ENCODE peak calls at places on chromosomes 2 and 18, in seven cellular contexts. M is foreskin fibroblast; W is glomerular endothelial cell; R is stimulated activated CD4-positive, alpha-beta T cell treated with anti-CD3 and anti-CD28 coated beads, Interleukin-1b, Interleukin-23, amount 100 ng/mL, for 48 hours; L is heart right ventricle; X is A549; E is hypothalamus. A is an unnamed sample.

GRCh38 chr2:30948120-30948519 is 140.9 kb upstream of the CAPN13 start:
- DNase-seq in L (no peak), E (no peak), X (no peak), R (no peak), M (no peak), W (no peak), A (no peak)

GRCh38 chr2:152468832-152469692 is 134.1 kb downstream of the FMNL2 start:
- DNase-seq in W (no peak), M (no peak), L (no peak), X (peak; percentile 31), R (no peak), E (no peak), A (no peak)

GRCh38 chr18:75408554-75409506 is 18.7 kb downstream of the SMIM21 start:
- DNase-seq in W (no peak), X (peak; percentile 86), L (no peak), E (no peak), M (peak; percentile 98), R (peak; percentile 71), A (no peak)

GRCh38 chr2:120531365-120531764 is 185.4 kb downstream of the INHBB start:
- DNase-seq in W (no peak), L (no peak), E (no peak), M (peak; percentile 43), X (no peak), R (no peak), A (no peak)

GRCh38 chr2:43075906-43076585 is 150.4 kb downstream of the ZFP36L2 start:
- DNase-seq in W (no peak), M (peak; percentile 80), L (no peak), X (peak; percentile 58), E (peak; percentile 58), R (no peak), A (no peak)

GRCh38 chr2:190981733-190982132 is 32.2 kb downstream of the STAT1 start:
- DNase-seq in M (no peak), W (no peak), R (no peak), L (no peak), E (no peak), X (no peak), A (no peak)

GRCh38 chr2:45276914-45277313 is 267.7 kb upstream of the SIX2 start:
- DNase-seq in E (no peak), L (no peak), X (peak; percentile 47), W (no peak), R (no peak), M (no peak), A (no peak)

GRCh38 chr2:219689676-219690628 is 62.5 kb downstream of the SLC4A3 start:
- DNase-seq in M (peak; percentile 62), R (peak; percentile 35), L (peak; percentile 44), E (no peak), X (peak; percentile 58), W (peak; percentile 20), A (peak; percentile 51)

GRCh38 chr2:101401316-101401660 is 14.0 kb upstream of the CREG2 start:
- DNase-seq in M (no peak), X (no peak), L (no peak), E (no peak), R (no peak), W (no peak), A (no peak)

GRCh38 chr18:49563130-49563540 is 1.3 kb downstream of the LIPG start:
- DNase-seq in R (no peak), L (no peak), E (no peak), W (no peak), X (no peak), M (no peak), A (no peak)

GRCh38 chr2:27720004-27720551 is 51.4 kb upstream of the MRPL33 start:
- DNase-seq in W (no peak), L (no peak), X (peak; percentile 97), M (peak; percentile 99), E (no peak), R (peak; percentile 77), A (peak; percentile 58)

GRCh38 chr2:2448178-2448577 is 117.1 kb upstream of the MYT1L start:
- DNase-seq in M (no peak), X (no peak), L (no peak), R (no peak), E (no peak), W (no peak), A (no peak)

GRCh38 chr2:130951018-130951417 is 114.3 kb downstream of the ARHGEF4 start:
- DNase-seq in E (no peak), X (no peak), R (no peak), M (no peak), W (no peak), L (no peak), A (no peak)

GRCh38 chr18:13447621-13448020 is 229.1 kb downstream of the LDLRAD4 start:
- DNase-seq in X (peak; percentile 70), W (no peak), R (no peak), M (peak; percentile 10), E (no peak), L (peak; percentile 34), A (no peak)

GRCh38 chr2:223222397-223222796 is 170.4 kb downstream of the KCNE4 start:
- DNase-seq in L (no peak), R (no peak), E (no peak), M (no peak), W (no peak), X (peak; percentile 57), A (no peak)

GRCh38 chr2:72112421-72112820 is 35.2 kb downstream of the CYP26B1 start:
- DNase-seq in W (no peak), L (no peak), M (peak; percentile 29), E (no peak), X (no peak), R (no peak), A (no peak)

GRCh38 chr18:43596106-43596712 is 318.9 kb upstream of the SYT4 start:
- DNase-seq in R (no peak), L (no peak), W (peak; percentile 1), M (no peak), X (peak; percentile 23), E (no peak), A (no peak)

GRCh38 chr2:169709335-169709734 is 15.1 kb downstream of the PHOSPHO2 start:
- DNase-seq in W (no peak), X (no peak), R (no peak), M (no peak), L (no peak), E (no peak), A (no peak)

GRCh38 chr2:33478968-33479691 is 2.7 kb downstream of the RASGRP3 start:
- DNase-seq in R (no peak), L (peak; percentile 23), W (no peak), X (no peak), E (no peak), M (no peak), A (no peak)

GRCh38 chr18:39647627-39648502 is 2082.3 kb upstream of the CELF4 start:
- DNase-seq in E (no peak), W (peak; percentile 18), L (peak; percentile 5), X (peak; percentile 1), M (peak; percentile 82), R (no peak), A (no peak)

GRCh38 chr2:31578316-31578715 is 2.4 kb downstream of the SRD5A2 start:
- DNase-seq in M (no peak), L (no peak), X (no peak), R (no peak), E (no peak), W (no peak), A (no peak)

GRCh38 chr2:47360283-47360682 is 42.7 kb upstream of the MSH2 start:
- DNase-seq in M (no peak), E (no peak), X (no peak), W (no peak), L (no peak), R (no peak), A (no peak)

GRCh38 chr2:102618452-102619413 is 620 bp upstream of the SLC9A2 start:
- DNase-seq in E (no peak), M (no peak), R (peak; percentile 7), X (peak; percentile 52), W (no peak), L (peak; percentile 5), A (peak; percentile 40)

GRCh38 chr2:69131983-69132675 is 119.2 kb downstream of the ANTXR1 start:
- DNase-seq in R (no peak), E (no peak), W (no peak), M (no peak), X (no peak), L (no peak), A (no peak)

GRCh38 chr18:35062408-35062807 is 21.2 kb downstream of the MAPRE2 start:
- DNase-seq in R (no peak), M (no peak), E (no peak), W (no peak), L (no peak), X (no peak), A (no peak)

GRCh38 chr2:176072292-176072669 is 11.5 kb downstream of the EVX2 start:
- DNase-seq in M (no peak), L (no peak), X (no peak), E (no peak), R (no peak), W (no peak), A (no peak)

GRCh38 chr2:29697715-29698114 is 223.7 kb downstream of the ALK start:
- DNase-seq in L (peak; percentile 17), E (no peak), W (no peak), R (no peak), M (no peak), X (no peak), A (no peak)

GRCh38 chr18:26304511-26304910 is 78.3 kb downstream of the TAF4B start:
- DNase-seq in X (no peak), M (no peak), L (no peak), E (no peak), R (no peak), W (no peak), A (no peak)

GRCh38 chr18:53935803-53936202 is 288.7 kb downstream of the MBD2 start:
- DNase-seq in R (no peak), M (no peak), L (no peak), E (no peak), W (no peak), X (no peak), A (no peak)

GRCh38 chr2:200728630-200729029 is 83.1 kb upstream of the BZW1 start:
- DNase-seq in L (no peak), E (no peak), W (no peak), R (no peak), X (peak; percentile 19), M (no peak), A (peak; percentile 41)

A was measured in lung.